ENCODE peak calls at places on chromosomes 1 and 21, in four cellular contexts. M is ovary, T is Calu3, Y is spleen. N is an unnamed sample.

GRCh38 chr1:231611851-231612250 is 14.7 kb upstream of the DISC1 start:
- DNase-seq in M (no peak), Y (no peak), T (no peak), N (no peak)

GRCh38 chr1:46517010-46517600 is 27.5 kb downstream of the DMBX1 start:
- DNase-seq in M (no peak), Y (peak; percentile 19), T (peak; percentile 90), N (no peak)

GRCh38 chr1:168743001-168743400 is 14.0 kb upstream of the DPT start:
- DNase-seq in Y (no peak), T (no peak), M (no peak), N (no peak)

GRCh38 chr1:110914676-110915075 is 41.7 kb downstream of the CD53 start:
- DNase-seq in T (no peak), M (no peak), Y (no peak), N (no peak)

GRCh38 chr1:8040586-8040985 is 14.5 kb upstream of the ERRFI1 start:
- DNase-seq in Y (no peak), T (peak; percentile 73), M (no peak), N (no peak)

GRCh38 chr21:35476616-35477395 is 427.7 kb upstream of the RUNX1 start:
- DNase-seq in T (no peak), M (no peak), Y (no peak), N (no peak)

GRCh38 chr1:17274186-17275170 is 25.6 kb downstream of the PADI3 start:
- DNase-seq in T (peak; percentile 76), M (no peak), Y (peak; percentile 82), N (peak; percentile 75)

GRCh38 chr1:113891631-113892220 is 4.3 kb upstream of the BCL2L15 start:
- DNase-seq in T (no peak), Y (no peak), M (no peak), N (no peak)

GRCh38 chr1:226751214-226751613 is 12.1 kb upstream of the ITPKB start:
- DNase-seq in T (no peak), Y (no peak), M (no peak), N (no peak)

DNA sequence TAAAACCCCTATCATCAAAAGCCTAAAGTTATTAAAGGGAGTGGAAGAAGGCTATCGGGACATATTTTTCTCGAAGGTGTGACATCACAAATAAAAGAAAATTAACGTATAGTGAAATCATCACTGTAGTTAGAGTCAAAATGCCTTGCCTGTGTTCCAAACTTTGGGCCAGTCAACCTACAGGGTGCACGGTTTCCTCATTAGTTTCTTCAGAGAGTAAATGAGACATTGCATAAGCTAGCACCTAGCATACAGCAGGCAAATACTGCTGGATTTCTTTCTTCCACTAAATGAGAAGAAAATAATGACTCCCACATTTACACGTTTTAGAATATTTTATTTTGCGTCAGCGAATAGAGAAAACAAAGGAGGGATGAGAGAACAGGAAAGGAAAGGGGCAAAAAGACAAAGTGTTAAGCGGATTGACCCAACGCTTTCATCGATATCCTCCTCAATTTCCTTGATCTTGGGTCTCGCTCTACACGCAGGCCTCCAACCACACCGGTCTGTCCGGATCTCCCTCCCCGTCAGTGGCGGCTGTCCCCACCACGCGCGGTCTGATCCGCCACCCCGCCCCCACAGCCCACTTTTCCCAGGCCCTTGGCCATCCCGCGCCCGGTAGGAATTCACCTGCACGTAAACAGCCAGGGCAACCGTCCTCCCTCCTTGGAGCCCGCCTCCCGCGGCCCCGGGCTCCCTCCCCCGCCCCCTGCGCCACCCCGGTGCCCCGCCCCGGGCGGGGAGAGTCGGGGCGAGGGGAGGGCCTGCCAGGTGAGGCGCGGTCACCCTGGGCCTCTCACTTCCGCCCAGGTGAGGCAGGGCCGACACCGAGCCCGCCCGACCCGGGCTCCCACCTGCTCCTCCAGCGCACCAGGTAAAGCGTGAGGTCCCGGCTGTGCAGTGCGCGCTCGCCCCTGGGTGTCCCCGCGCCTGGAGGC is at the start of gene PATJ:
- DNase-seq in Y (peak; percentile 90), T (peak; percentile 90), M (peak; percentile 84), N (peak; percentile 52)
- TF ChIP-seq CTCF in Y (no peak), T (no peak), M (no peak), N (no peak)

DNA sequence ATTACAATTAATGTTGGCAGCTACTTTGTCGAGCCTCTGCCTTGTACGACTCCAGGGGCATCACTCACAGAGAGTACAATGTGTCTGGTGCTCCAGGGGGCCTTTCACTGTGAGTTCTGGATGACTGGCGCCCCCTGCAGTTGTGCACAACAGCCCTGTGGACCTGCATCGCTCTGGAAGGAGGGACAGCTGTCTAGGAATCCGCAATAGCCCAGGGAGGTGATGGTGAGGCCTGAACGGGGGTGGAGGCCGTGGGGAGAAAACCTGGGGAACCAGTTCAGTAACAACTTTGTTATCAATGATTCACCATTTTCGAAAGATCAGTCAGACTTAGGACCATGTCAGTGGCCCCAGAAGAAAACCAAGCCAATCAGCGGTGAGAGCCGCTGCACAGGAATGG is 189.1 kb downstream of the KAZN start:
- DNase-seq in Y (peak; percentile 28), M (no peak), T (peak; percentile 55), N (no peak)
- TF ChIP-seq CTCF in Y (no peak), M (no peak), T (no peak), N (no peak)

DNA sequence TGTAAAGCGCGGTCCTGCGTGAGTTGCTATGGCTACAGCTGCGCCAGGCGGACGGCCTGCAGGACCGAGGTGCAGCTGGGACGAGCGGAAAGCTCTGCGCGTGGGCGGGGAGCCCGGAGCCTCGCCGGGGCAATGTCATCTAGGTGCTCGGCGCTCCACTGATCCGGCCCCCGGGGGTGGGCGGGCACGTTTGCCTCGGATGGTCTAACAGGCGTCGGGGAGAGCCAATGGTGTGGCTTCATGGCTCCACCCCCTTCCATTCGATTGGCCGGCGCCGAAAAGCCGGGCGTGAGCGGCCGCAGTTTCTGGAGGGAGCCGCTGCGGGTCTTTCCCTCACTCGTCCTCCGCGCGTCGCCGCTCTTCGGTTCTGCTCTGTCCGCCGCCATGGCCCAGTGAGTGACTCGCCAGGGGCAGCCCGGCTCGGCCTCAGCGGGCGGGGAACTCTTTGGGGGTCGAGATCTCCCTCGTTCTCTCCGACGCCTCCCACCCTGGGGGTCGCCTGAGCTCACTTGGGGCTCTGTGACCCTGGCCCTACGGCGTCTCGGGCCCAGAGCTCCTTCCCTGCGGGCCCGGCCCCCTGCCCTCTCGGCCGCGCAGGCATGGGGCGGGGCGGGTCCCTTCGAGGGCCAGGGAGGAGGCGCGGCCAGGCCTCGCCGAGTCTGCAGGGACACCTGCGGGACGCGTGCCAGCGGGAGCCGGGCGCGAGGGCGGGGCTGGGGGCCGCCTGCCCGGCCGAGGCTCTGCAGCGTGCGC is at the start of gene PGD:
- DNase-seq in Y (peak; percentile 100), M (peak; percentile 99), T (peak; percentile 97), N (peak; percentile 98)
- TF ChIP-seq CTCF in Y (no peak), M (no peak), T (no peak), N (no peak)

DNA sequence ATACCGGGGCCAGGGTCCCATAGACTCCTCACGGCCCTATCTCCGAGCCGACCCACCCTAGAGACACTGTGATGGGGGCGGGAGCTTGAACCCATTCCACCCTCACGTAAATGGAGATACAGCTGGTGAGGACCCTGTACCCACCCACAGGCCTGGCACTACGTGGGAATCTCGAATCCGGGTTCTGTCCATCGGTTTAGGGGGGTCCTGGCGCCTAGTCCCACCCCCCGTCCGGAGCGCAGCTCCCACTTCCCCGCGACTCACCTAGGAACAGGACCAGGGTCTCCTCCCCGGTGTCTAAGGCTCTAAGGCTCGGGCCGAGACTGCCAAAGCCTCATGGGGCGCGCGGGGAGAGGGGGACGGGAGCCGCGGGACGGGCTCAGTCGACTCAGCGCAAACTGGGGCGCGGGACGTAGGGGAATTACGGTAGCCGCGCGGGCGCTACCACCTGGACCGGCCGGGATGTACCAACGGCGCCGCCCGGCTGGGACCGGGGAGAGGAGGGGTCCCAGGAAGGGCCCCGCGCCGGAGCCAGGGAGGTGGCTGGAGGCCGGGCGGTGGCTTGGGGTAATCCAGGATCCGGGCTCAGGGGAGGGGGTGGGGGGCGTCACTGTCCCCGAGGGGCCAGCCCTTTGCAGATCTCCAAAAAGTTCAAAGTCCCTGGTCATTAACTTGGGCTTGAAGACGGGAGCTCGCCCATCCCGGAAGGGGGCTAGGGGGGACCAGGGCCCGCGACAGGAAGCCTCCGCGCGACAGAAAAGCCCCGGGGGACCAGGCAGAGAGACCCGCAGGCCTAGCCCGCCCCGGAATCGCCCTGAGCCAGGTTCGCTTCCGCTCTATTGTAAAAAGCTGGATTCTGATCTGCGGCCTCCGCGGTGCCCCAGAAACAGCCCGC is 1.0 kb downstream of the PLEKHG5 start:
- DNase-seq in T (peak; percentile 62), Y (peak; percentile 86), M (peak; percentile 79), N (peak; percentile 68)
- TF ChIP-seq CTCF in T (no peak), Y (peak; percentile 37), M (no peak), N (peak; percentile 25)

GRCh38 chr1:99348375-99349132 is 84.3 kb downstream of the PLPPR4 start:
- DNase-seq in M (no peak), Y (no peak), T (no peak), N (no peak)

GRCh38 chr1:99347041-99347684 is 82.9 kb downstream of the PLPPR4 start:
- DNase-seq in Y (no peak), T (no peak), M (no peak), N (no peak)
- TF ChIP-seq CTCF in Y (no peak), T (no peak), M (no peak), N (peak; percentile 18)

GRCh38 chr1:101089608-101090007 is 64.0 kb upstream of the DPH5 start:
- DNase-seq in T (no peak), Y (no peak), M (no peak), N (no peak)
- TF ChIP-seq CTCF in T (no peak), Y (no peak), M (no peak), N (no peak)

GRCh38 chr1:166843322-166843721 is 4.0 kb downstream of the POGK start:
- DNase-seq in T (no peak), M (no peak), Y (no peak), N (no peak)

GRCh38 chr1:166836733-166837132 is 2.5 kb upstream of the POGK start:
- DNase-seq in Y (no peak), T (no peak), M (no peak), N (no peak)

GRCh38 chr1:166839600-166840308 is 479 bp downstream of the POGK start:
- DNase-seq in Y (peak; percentile 92), M (peak; percentile 75), T (peak; percentile 66), N (peak; percentile 46)

GRCh38 chr1:166840309-166841302 is 1.3 kb downstream of the POGK start:
- DNase-seq in T (no peak), Y (no peak), M (no peak), N (no peak)

GRCh38 chr1:166838766-166839599 is at the start of gene POGK:
- DNase-seq in T (peak; percentile 95), M (peak; percentile 92), Y (peak; percentile 97), N (peak; percentile 83)
- TF ChIP-seq CTCF in T (no peak), M (no peak), Y (no peak), N (no peak)

GRCh38 chr1:165451696-165452095 is 6.8 kb upstream of the RXRG start:
- DNase-seq in Y (no peak), M (no peak), T (no peak), N (no peak)

GRCh38 chr1:165444897-165445370 is at the start of gene RXRG:
- DNase-seq in T (peak; percentile 12), M (peak; percentile 33), Y (no peak), N (peak; percentile 53)

GRCh38 chr1:165452336-165453130 is 7.6 kb upstream of the RXRG start:
- DNase-seq in Y (no peak), T (no peak), M (no peak), N (no peak)

GRCh38 chr1:165445388-165445787 is 462 bp upstream of the RXRG start:
- DNase-seq in M (no peak), T (no peak), Y (no peak), N (no peak)

GRCh38 chr1:165449121-165449520 is 4.2 kb upstream of the RXRG start:
- DNase-seq in M (no peak), T (no peak), Y (no peak), N (no peak)
- TF ChIP-seq CTCF in M (no peak), T (no peak), Y (no peak), N (no peak)